ENCODE peak calls at places on chromosomes 2 and 18, in eight cellular contexts. C, D, I, L, Z, G, J and A are unnamed samples.

GRCh38 chr2:232697807-232698110 is 628 bp downstream of the GIGYF2 start:
- DNase-seq in Z (no peak), D (no peak), L (no peak), J (no peak), C (no peak), G (no peak), I (peak), A (no peak)

GRCh38 chr18:23802817-23803216 is 113.6 kb downstream of the LAMA3 start:
- DNase-seq in L (no peak), D (no peak), Z (no peak), J (no peak), G (no peak), I (no peak), C (no peak), A (no peak)

GRCh38 chr2:12543452-12544220 is 173.1 kb upstream of the TRIB2 start:
- DNase-seq in I (no peak), Z (peak), D (no peak), C (no peak), G (no peak), L (no peak), J (no peak), A (no peak)

GRCh38 chr2:221397179-221397578 is 174.9 kb downstream of the EPHA4 start:
- DNase-seq in C (no peak), J (no peak), I (no peak), Z (no peak), G (no peak), D (no peak), L (no peak), A (no peak)

GRCh38 chr2:66242099-66242498 is 192.8 kb upstream of the MEIS1 start:
- DNase-seq in C (no peak), Z (no peak), L (no peak), D (no peak), J (no peak), I (no peak), G (no peak), A (no peak)

GRCh38 chr2:149507933-149508332 is 79.6 kb downstream of the MMADHC start:
- DNase-seq in Z (no peak), G (no peak), J (no peak), L (no peak), I (no peak), D (no peak), C (no peak), A (no peak)

GRCh38 chr2:51387235-51387634 is 355.3 kb upstream of the NRXN1 start:
- DNase-seq in G (no peak), C (no peak), L (no peak), J (no peak), I (no peak), Z (peak), D (no peak), A (no peak)

GRCh38 chr2:238380785-238381184 is 45.9 kb upstream of the ASB1 start:
- DNase-seq in I (no peak), D (no peak), J (no peak), C (no peak), Z (peak), G (no peak), L (peak), A (no peak)